ENCODE peak calls at places on chromosome 22, in eight cellular contexts. V is amygdala; N is T47D; S is G401; J is naive B cell; D is nucleus accumbens; M is midbrain; O is activated CD4-positive, alpha-beta T cell treated with anti-CD3 and anti-CD28 coated beads, Interleukin-2, amount 10 ng/mL, durations not matched to agents 7 days and 5 days. P is an unnamed sample.
A peak's percentile ranks its signal among the peaks of the same experiment; 100 is the strongest.

GRCh38 chr22:49272546-49273125 is 555.0 kb downstream of the BRD1 start:
- DNase-seq in V (no peak), N (no peak), S (no peak), J (no peak), D (no peak), M (no peak), O (no peak), P (no peak)

GRCh38 chr22:28923826-28924732 is 40.7 kb downstream of the ZNRF3 start:
- DNase-seq in V (peak; percentile 49), N (no peak), S (no peak), J (no peak), D (peak; percentile 28), M (peak; percentile 34), O (no peak), P (no peak)

GRCh38 chr22:42289671-42290269 is 19.3 kb upstream of the TCF20 start:
- DNase-seq in V (no peak), N (no peak), S (peak; percentile 69), J (no peak), D (no peak), M (peak; percentile 34), O (no peak), P (no peak)

GRCh38 chr22:25774575-25775026 is 32.6 kb downstream of the MYO18B start:
- DNase-seq in V (no peak), N (no peak), S (no peak), J (no peak), D (no peak), M (no peak), O (no peak), P (no peak)

GRCh38 chr22:49703391-49703926 is 124.2 kb downstream of the BRD1 start:
- DNase-seq in V (no peak), N (no peak), S (no peak), J (no peak), D (no peak), M (no peak), O (no peak), P (no peak)

GRCh38 chr22:45036154-45036553 is 26.3 kb upstream of the PHF21B start:
- DNase-seq in V (peak; percentile 26), N (no peak), S (peak; percentile 16), J (no peak), D (peak; percentile 17), M (peak; percentile 22), O (no peak), P (peak; percentile 23)

GRCh38 chr22:22111983-22112382 is 129.4 kb upstream of the TOP3B start:
- DNase-seq in V (no peak), N (no peak), S (no peak), J (no peak), D (no peak), M (no peak), O (no peak), P (no peak)

GRCh38 chr22:31127181-31127772 is 4.5 kb downstream of the INPP5J start:
- DNase-seq in V (no peak), N (no peak), S (no peak), J (no peak), D (no peak), M (no peak), O (no peak), P (no peak)

GRCh38 chr22:29308791-29309262 is 2.4 kb downstream of the GAS2L1 start:
- DNase-seq in V (no peak), N (no peak), S (no peak), J (no peak), D (no peak), M (no peak), O (peak; percentile 53), P (no peak)

GRCh38 chr22:32577591-32577990 is 103.0 kb downstream of the FBXO7 start:
- DNase-seq in V (no peak), N (no peak), S (no peak), J (no peak), D (no peak), M (no peak), O (no peak), P (no peak)

GRCh38 chr22:29314537-29315285 is 786 bp downstream of the RASL10A start:
- DNase-seq in V (no peak), N (no peak), S (no peak), J (no peak), D (no peak), M (no peak), O (no peak), P (no peak)

GRCh38 chr22:31692186-31692886 is 30.3 kb upstream of the PISD start:
- DNase-seq in V (no peak), N (no peak), S (no peak), J (no peak), D (no peak), M (no peak), O (peak; percentile 46), P (no peak)

GRCh38 chr22:38700271-38700788 is 413 bp downstream of the JOSD1 start:
- DNase-seq in V (no peak), N (no peak), S (peak; percentile 41), J (no peak), D (no peak), M (no peak), O (peak; percentile 44), P (peak; percentile 43)

GRCh38 chr22:39396156-39396796 is 3.3 kb upstream of the TAB1 start:
- DNase-seq in V (no peak), N (no peak), S (peak; percentile 95), J (no peak), D (no peak), M (no peak), O (no peak), P (no peak)

GRCh38 chr22:38290347-38290746 is 17.5 kb upstream of the TMEM184B start:
- DNase-seq in V (no peak), N (no peak), S (no peak), J (no peak), D (no peak), M (no peak), O (no peak), P (no peak)

GRCh38 chr22:49372530-49373288 is 455.0 kb downstream of the BRD1 start:
- DNase-seq in V (no peak), N (no peak), S (peak; percentile 64), J (no peak), D (no peak), M (no peak), O (no peak), P (peak; percentile 17)

GRCh38 chr22:36131907-36132306 is 28.6 kb downstream of the APOL3 start:
- DNase-seq in V (no peak), N (no peak), S (no peak), J (no peak), D (no peak), M (no peak), O (no peak), P (no peak)

GRCh38 chr22:38186429-38186828 is 4.8 kb upstream of the PLA2G6 start:
- DNase-seq in V (no peak), N (no peak), S (no peak), J (no peak), D (no peak), M (no peak), O (no peak), P (no peak)

GRCh38 chr22:23062616-23063538 is 7.4 kb upstream of the GNAZ start:
- DNase-seq in V (no peak), N (no peak), S (no peak), J (no peak), D (no peak), M (no peak), O (no peak), P (no peak)

GRCh38 chr22:32737811-32738210 is 63.7 kb upstream of the TIMP3 start:
- DNase-seq in V (no peak), N (no peak), S (no peak), J (no peak), D (no peak), M (no peak), O (no peak), P (no peak)

GRCh38 chr22:24421428-24421931 is 5.9 kb upstream of the ADORA2A start:
- DNase-seq in V (no peak), N (no peak), S (no peak), J (peak; percentile 54), D (no peak), M (no peak), O (peak; percentile 46), P (no peak)

GRCh38 chr22:37760152-37760551 is 47.6 kb upstream of the GCAT start:
- DNase-seq in V (no peak), N (no peak), S (no peak), J (no peak), D (no peak), M (no peak), O (no peak), P (no peak)

GRCh38 chr22:30565341-30565740 is 9.1 kb downstream of the GAL3ST1 start:
- DNase-seq in V (no peak), N (no peak), S (no peak), J (no peak), D (no peak), M (peak; percentile 10), O (no peak), P (peak; percentile 59)

GRCh38 chr22:30541979-30542810 is 4.3 kb downstream of the SEC14L6 start:
- DNase-seq in V (no peak), N (no peak), S (no peak), J (no peak), D (no peak), M (peak; percentile 18), O (no peak), P (no peak)

GRCh38 chr22:24751518-24751917 is 23.0 kb downstream of the PIWIL3 start:
- DNase-seq in V (no peak), N (no peak), S (no peak), J (no peak), D (no peak), M (no peak), O (no peak), P (peak; percentile 9)

GRCh38 chr22:33051960-33052839 is 6.0 kb downstream of the SYN3 start:
- DNase-seq in V (no peak), N (no peak), S (peak; percentile 62), J (no peak), D (no peak), M (peak; percentile 39), O (no peak), P (no peak)

GRCh38 chr22:35910013-35910860 is 118.4 kb downstream of the RBFOX2 start:
- DNase-seq in V (no peak), N (no peak), S (no peak), J (no peak), D (no peak), M (no peak), O (no peak), P (no peak)

GRCh38 chr22:38795569-38795968 is 1.6 kb upstream of the DNAL4 start:
- DNase-seq in V (no peak), N (no peak), S (no peak), J (no peak), D (no peak), M (no peak), O (no peak), P (no peak)

GRCh38 chr22:48895341-48895740 is 932.3 kb downstream of the BRD1 start:
- DNase-seq in V (no peak), N (no peak), S (no peak), J (no peak), D (no peak), M (no peak), O (no peak), P (no peak)

GRCh38 chr22:23685205-23685784 is 5.5 kb upstream of the RGL4 start:
- DNase-seq in V (no peak), N (no peak), S (no peak), J (no peak), D (no peak), M (no peak), O (no peak), P (no peak)

P was measured in pons.